ENCODE peak calls at places on chromosome 3, in eight cellular contexts. One of them, this sample, is unnamed.

GRCh38 chr3:56758539-56758981 is 43.2 kb downstream of the ARHGEF3 start:
- DNase-seq in tibial nerve: no peak
- DNase-seq in adrenal gland: peak
- DNase-seq in upper lobe of left lung: no peak
- DNase-seq in transverse colon: no peak
- DNase-seq in heart left ventricle: no peak
- DNase-seq in testis: no peak
- DNase-seq in A549: peak
- DNase-seq in this sample: no peak

GRCh38 chr3:102129774-102130608 is 280.7 kb downstream of the NFKBIZ start:
- DNase-seq in tibial nerve: no peak
- DNase-seq in adrenal gland: no peak
- DNase-seq in upper lobe of left lung: no peak
- DNase-seq in transverse colon: no peak
- DNase-seq in heart left ventricle: no peak
- DNase-seq in testis: no peak
- DNase-seq in A549: peak
- DNase-seq in this sample: no peak

GRCh38 chr3:112741956-112742355 is 101.0 kb upstream of the CCDC80 start:
- DNase-seq in tibial nerve: no peak
- DNase-seq in adrenal gland: no peak
- DNase-seq in upper lobe of left lung: no peak
- DNase-seq in transverse colon: no peak
- DNase-seq in heart left ventricle: no peak
- DNase-seq in testis: no peak
- DNase-seq in A549: no peak
- DNase-seq in this sample: no peak

GRCh38 chr3:69749461-69749860 is 10.2 kb downstream of the MITF start:
- DNase-seq in tibial nerve: no peak
- DNase-seq in adrenal gland: no peak
- DNase-seq in upper lobe of left lung: no peak
- DNase-seq in transverse colon: no peak
- DNase-seq in heart left ventricle: no peak
- DNase-seq in testis: no peak
- DNase-seq in A549: no peak
- DNase-seq in this sample: no peak

GRCh38 chr3:194584866-194585265 is 48.4 kb downstream of the TMEM44 start:
- DNase-seq in tibial nerve: no peak
- DNase-seq in adrenal gland: no peak
- DNase-seq in upper lobe of left lung: no peak
- DNase-seq in transverse colon: no peak
- DNase-seq in heart left ventricle: no peak
- DNase-seq in testis: no peak
- DNase-seq in A549: no peak
- DNase-seq in this sample: peak

GRCh38 chr3:157201648-157202278 is 41.8 kb upstream of the CCNL1 start:
- DNase-seq in tibial nerve: no peak
- DNase-seq in adrenal gland: no peak
- DNase-seq in upper lobe of left lung: no peak
- DNase-seq in transverse colon: no peak
- DNase-seq in heart left ventricle: no peak
- DNase-seq in testis: no peak
- DNase-seq in A549: peak
- DNase-seq in this sample: peak

GRCh38 chr3:105656607-105657504 is 212.0 kb downstream of the CBLB start:
- DNase-seq in tibial nerve: no peak
- DNase-seq in adrenal gland: no peak
- DNase-seq in upper lobe of left lung: no peak
- DNase-seq in transverse colon: no peak
- DNase-seq in heart left ventricle: no peak
- DNase-seq in testis: no peak
- DNase-seq in A549: no peak
- DNase-seq in this sample: no peak

GRCh38 chr3:157166559-157166958 is 6.6 kb upstream of the CCNL1 start:
- DNase-seq in tibial nerve: no peak
- DNase-seq in adrenal gland: no peak
- DNase-seq in upper lobe of left lung: no peak
- DNase-seq in transverse colon: no peak
- DNase-seq in heart left ventricle: no peak
- DNase-seq in testis: no peak
- DNase-seq in A549: no peak
- DNase-seq in this sample: no peak

GRCh38 chr3:80533553-80533952 is 765.8 kb upstream of the ROBO1 start:
- DNase-seq in tibial nerve: no peak
- DNase-seq in adrenal gland: no peak
- DNase-seq in upper lobe of left lung: no peak
- DNase-seq in transverse colon: no peak
- DNase-seq in heart left ventricle: no peak
- DNase-seq in testis: no peak
- DNase-seq in A549: no peak
- DNase-seq in this sample: no peak

GRCh38 chr3:16242177-16242576 is 22.6 kb downstream of the DPH3 start:
- DNase-seq in tibial nerve: no peak
- DNase-seq in adrenal gland: no peak
- DNase-seq in upper lobe of left lung: no peak
- DNase-seq in transverse colon: no peak
- DNase-seq in heart left ventricle: no peak
- DNase-seq in testis: no peak
- DNase-seq in A549: no peak
- DNase-seq in this sample: peak

GRCh38 chr3:163785693-163786092 is 1292.6 kb downstream of the SI start:
- DNase-seq in tibial nerve: no peak
- DNase-seq in adrenal gland: no peak
- DNase-seq in upper lobe of left lung: no peak
- DNase-seq in transverse colon: no peak
- DNase-seq in heart left ventricle: no peak
- DNase-seq in testis: peak
- DNase-seq in A549: no peak
- DNase-seq in this sample: no peak

GRCh38 chr3:46491089-46492070 is 6.4 kb upstream of the RTP3 start:
- DNase-seq in tibial nerve: no peak
- DNase-seq in adrenal gland: no peak
- DNase-seq in upper lobe of left lung: no peak
- DNase-seq in transverse colon: no peak
- DNase-seq in heart left ventricle: no peak
- DNase-seq in testis: no peak
- DNase-seq in A549: no peak
- DNase-seq in this sample: no peak

GRCh38 chr3:186209810-186210752 is 101.2 kb upstream of the ETV5 start:
- DNase-seq in tibial nerve: peak
- DNase-seq in adrenal gland: peak
- DNase-seq in upper lobe of left lung: peak
- DNase-seq in transverse colon: peak
- DNase-seq in heart left ventricle: peak
- DNase-seq in testis: peak
- DNase-seq in A549: no peak
- DNase-seq in this sample: peak

GRCh38 chr3:130963444-130963843 is 63.2 kb downstream of the ASTE1 start:
- DNase-seq in tibial nerve: no peak
- DNase-seq in adrenal gland: no peak
- DNase-seq in upper lobe of left lung: no peak
- DNase-seq in transverse colon: no peak
- DNase-seq in heart left ventricle: no peak
- DNase-seq in testis: no peak
- DNase-seq in A549: no peak
- DNase-seq in this sample: no peak

GRCh38 chr3:13892304-13892703 is 12.4 kb upstream of the WNT7A start:
- DNase-seq in tibial nerve: no peak
- DNase-seq in adrenal gland: no peak
- DNase-seq in upper lobe of left lung: no peak
- DNase-seq in transverse colon: no peak
- DNase-seq in heart left ventricle: no peak
- DNase-seq in testis: no peak
- DNase-seq in A549: no peak
- DNase-seq in this sample: no peak

GRCh38 chr3:13896473-13897154 is 16.7 kb upstream of the WNT7A start:
- DNase-seq in tibial nerve: no peak
- DNase-seq in adrenal gland: no peak
- DNase-seq in upper lobe of left lung: no peak
- DNase-seq in transverse colon: peak
- DNase-seq in heart left ventricle: no peak
- DNase-seq in testis: peak
- DNase-seq in A549: peak
- DNase-seq in this sample: peak

GRCh38 chr3:13894812-13895154 is 14.9 kb upstream of the WNT7A start:
- DNase-seq in tibial nerve: no peak
- DNase-seq in adrenal gland: no peak
- DNase-seq in upper lobe of left lung: no peak
- DNase-seq in transverse colon: no peak
- DNase-seq in heart left ventricle: no peak
- DNase-seq in testis: no peak
- DNase-seq in A549: no peak
- DNase-seq in this sample: no peak

GRCh38 chr3:13894096-13894811 is 14.4 kb upstream of the WNT7A start:
- DNase-seq in tibial nerve: no peak
- DNase-seq in adrenal gland: no peak
- DNase-seq in upper lobe of left lung: no peak
- DNase-seq in transverse colon: no peak
- DNase-seq in heart left ventricle: no peak
- DNase-seq in testis: no peak
- DNase-seq in A549: no peak
- DNase-seq in this sample: no peak

DNA sequence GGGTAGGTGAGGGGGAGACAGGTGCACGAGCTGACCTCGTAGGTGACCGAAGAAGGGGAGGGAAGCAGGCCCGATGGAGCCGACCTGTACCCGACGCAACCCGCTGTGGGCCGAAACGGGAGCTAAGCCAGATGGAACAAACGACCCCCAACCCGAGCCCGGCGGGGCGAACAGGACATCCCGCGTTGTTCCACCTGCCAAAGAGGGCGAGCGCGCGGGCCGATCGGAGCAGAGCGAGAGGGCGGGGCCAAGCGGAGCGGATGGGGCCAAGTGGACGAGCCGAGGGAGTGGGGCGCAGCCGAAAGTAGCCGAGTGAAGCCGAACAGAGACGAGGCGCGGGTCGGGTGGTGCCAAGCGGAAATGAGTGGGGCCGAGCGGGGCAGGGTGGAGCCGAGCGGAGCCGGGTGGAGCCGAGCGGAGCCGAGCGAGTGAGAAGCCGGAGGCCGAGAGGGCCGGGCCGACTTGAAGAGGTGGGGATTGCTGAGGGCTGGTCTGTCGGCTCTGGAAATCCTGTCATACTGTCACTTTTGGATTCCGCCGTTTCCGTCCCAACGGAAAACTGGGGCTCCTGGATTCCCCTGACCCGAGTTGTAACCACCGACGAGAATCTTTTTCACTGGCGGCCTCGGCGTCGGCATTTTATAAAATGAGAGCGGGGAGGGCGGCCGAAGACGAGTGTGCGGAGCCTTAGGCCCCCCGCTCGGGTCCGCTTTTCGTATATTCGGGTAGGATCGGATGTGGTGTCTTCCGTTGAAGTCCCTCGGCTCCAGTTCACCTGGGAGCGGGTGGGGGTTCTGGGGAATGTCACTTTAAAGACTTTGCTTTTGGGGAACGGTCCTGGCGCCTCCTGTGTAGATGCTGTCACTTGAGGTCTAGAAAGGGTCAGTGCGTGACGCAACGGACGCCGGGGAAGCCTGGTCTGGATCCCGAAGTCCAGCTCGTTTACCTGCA is 15.6 kb upstream of the WNT7A start:
- DNase-seq in tibial nerve: peak
- DNase-seq in adrenal gland: peak
- DNase-seq in upper lobe of left lung: peak
- DNase-seq in transverse colon: peak
- DNase-seq in heart left ventricle: peak
- DNase-seq in testis: peak
- DNase-seq in A549: peak
- DNase-seq in this sample: peak
- TF ChIP-seq POLR2A in tibial nerve: peak
- TF ChIP-seq POLR2A in adrenal gland: no peak
- TF ChIP-seq POLR2A in upper lobe of left lung: peak
- TF ChIP-seq POLR2A in transverse colon: peak
- TF ChIP-seq POLR2A in heart left ventricle: peak
- TF ChIP-seq POLR2A in testis: no peak
- TF ChIP-seq POLR2A in A549: no peak
- TF ChIP-seq POLR2A in this sample: no peak

GRCh38 chr3:111593666-111594065 is 1.5 kb downstream of the ZBED2 start:
- DNase-seq in tibial nerve: no peak
- DNase-seq in adrenal gland: no peak
- DNase-seq in upper lobe of left lung: peak
- DNase-seq in transverse colon: no peak
- DNase-seq in heart left ventricle: no peak
- DNase-seq in testis: no peak
- DNase-seq in A549: no peak
- DNase-seq in this sample: no peak

GRCh38 chr3:111594205-111594604 is 941 bp downstream of the ZBED2 start:
- DNase-seq in tibial nerve: no peak
- DNase-seq in adrenal gland: no peak
- DNase-seq in upper lobe of left lung: no peak
- DNase-seq in transverse colon: no peak
- DNase-seq in heart left ventricle: no peak
- DNase-seq in testis: no peak
- DNase-seq in A549: no peak
- DNase-seq in this sample: no peak

GRCh38 chr3:111592143-111592542 is 3.0 kb downstream of the ZBED2 start:
- DNase-seq in tibial nerve: no peak
- DNase-seq in adrenal gland: no peak
- DNase-seq in upper lobe of left lung: no peak
- DNase-seq in transverse colon: no peak
- DNase-seq in heart left ventricle: no peak
- DNase-seq in testis: no peak
- DNase-seq in A549: no peak
- DNase-seq in this sample: no peak

GRCh38 chr3:111591555-111591954 is 3.6 kb downstream of the ZBED2 start:
- DNase-seq in tibial nerve: no peak
- DNase-seq in adrenal gland: no peak
- DNase-seq in upper lobe of left lung: no peak
- DNase-seq in transverse colon: no peak
- DNase-seq in heart left ventricle: no peak
- DNase-seq in testis: no peak
- DNase-seq in A549: no peak
- DNase-seq in this sample: no peak

GRCh38 chr3:111592941-111593340 is 2.2 kb downstream of the ZBED2 start:
- DNase-seq in tibial nerve: no peak
- DNase-seq in adrenal gland: no peak
- DNase-seq in upper lobe of left lung: no peak
- DNase-seq in transverse colon: no peak
- DNase-seq in heart left ventricle: no peak
- DNase-seq in testis: no peak
- DNase-seq in A549: no peak
- DNase-seq in this sample: no peak
- TF ChIP-seq POLR2A in tibial nerve: no peak
- TF ChIP-seq POLR2A in adrenal gland: no peak
- TF ChIP-seq POLR2A in upper lobe of left lung: no peak
- TF ChIP-seq POLR2A in transverse colon: no peak
- TF ChIP-seq POLR2A in heart left ventricle: no peak
- TF ChIP-seq POLR2A in testis: no peak
- TF ChIP-seq POLR2A in A549: no peak
- TF ChIP-seq POLR2A in this sample: no peak

GRCh38 chr3:122055215-122055614 is at the start of gene CD86:
- DNase-seq in tibial nerve: no peak
- DNase-seq in adrenal gland: peak
- DNase-seq in upper lobe of left lung: no peak
- DNase-seq in transverse colon: peak
- DNase-seq in heart left ventricle: no peak
- DNase-seq in testis: no peak
- DNase-seq in A549: no peak
- DNase-seq in this sample: no peak
- TF ChIP-seq POLR2A in tibial nerve: no peak
- TF ChIP-seq POLR2A in adrenal gland: peak
- TF ChIP-seq POLR2A in upper lobe of left lung: peak
- TF ChIP-seq POLR2A in transverse colon: peak
- TF ChIP-seq POLR2A in heart left ventricle: no peak
- TF ChIP-seq POLR2A in testis: no peak
- TF ChIP-seq POLR2A in A549: no peak
- TF ChIP-seq POLR2A in this sample: no peak

GRCh38 chr3:86303935-86304334 is 687.0 kb downstream of the VGLL3 start:
- DNase-seq in tibial nerve: no peak
- DNase-seq in adrenal gland: no peak
- DNase-seq in upper lobe of left lung: no peak
- DNase-seq in transverse colon: no peak
- DNase-seq in heart left ventricle: no peak
- DNase-seq in testis: no peak
- DNase-seq in A549: no peak
- DNase-seq in this sample: no peak
- TF ChIP-seq POLR2A in tibial nerve: no peak
- TF ChIP-seq POLR2A in adrenal gland: no peak
- TF ChIP-seq POLR2A in upper lobe of left lung: no peak
- TF ChIP-seq POLR2A in transverse colon: no peak
- TF ChIP-seq POLR2A in heart left ventricle: no peak
- TF ChIP-seq POLR2A in testis: no peak
- TF ChIP-seq POLR2A in A549: no peak
- TF ChIP-seq POLR2A in this sample: no peak